ENCODE peak calls at places on chromosomes 5 and 9, in nine cellular contexts. J, M, Y, N, V, A, C, R and T are unnamed samples.

GRCh38 chr9:84140535-84141101 is 160.0 kb downstream of the RMI1 start:
- DNase-seq in J (no peak), M (no peak), Y (peak), N (peak), V (no peak), A (no peak), C (no peak), R (no peak), T (no peak)

GRCh38 chr9:105658351-105658750 is 3.9 kb upstream of the TAL2 start:
- DNase-seq in J (no peak), M (no peak), Y (no peak), N (no peak), V (no peak), A (no peak), C (no peak), R (no peak), T (no peak)

GRCh38 chr9:100281069-100281468 is 71.7 kb downstream of the TEX10 start:
- DNase-seq in J (no peak), M (no peak), Y (no peak), N (no peak), V (no peak), A (no peak), C (no peak), R (no peak), T (no peak)

GRCh38 chr5:169146158-169146557 is 154.8 kb downstream of the SLIT3 start:
- DNase-seq in J (no peak), M (no peak), Y (no peak), N (no peak), V (no peak), A (no peak), C (no peak), R (no peak), T (no peak)

GRCh38 chr5:22258139-22258538 is 595.0 kb downstream of the CDH12 start:
- DNase-seq in J (no peak), M (no peak), Y (no peak), N (no peak), V (no peak), A (no peak), C (no peak), R (no peak), T (no peak)

GRCh38 chr5:144191998-144192397 is 21.3 kb downstream of the KCTD16 start:
- DNase-seq in J (no peak), M (peak), Y (no peak), N (peak), V (no peak), A (no peak), C (no peak), R (no peak), T (no peak)

GRCh38 chr5:157955541-157956172 is 96.7 kb upstream of the CLINT1 start:
- DNase-seq in J (no peak), M (peak), Y (no peak), N (no peak), V (no peak), A (no peak), C (no peak), R (no peak), T (no peak)

GRCh38 chr5:111681791-111682190 is 75.2 kb downstream of the NREP start:
- DNase-seq in J (no peak), M (no peak), Y (no peak), N (peak), V (no peak), A (no peak), C (no peak), R (no peak), T (no peak)

GRCh38 chr9:6584881-6585597 is 60.5 kb downstream of the GLDC start:
- DNase-seq in J (no peak), M (peak), Y (no peak), N (peak), V (no peak), A (no peak), C (no peak), R (no peak), T (no peak)

GRCh38 chr5:137415231-137415681 is 83.9 kb downstream of the SPOCK1 start:
- DNase-seq in J (no peak), M (peak), Y (no peak), N (peak), V (no peak), A (no peak), C (no peak), R (no peak), T (no peak)

GRCh38 chr9:135326633-135327152 is 152.9 kb upstream of the PPP1R26 start:
- DNase-seq in J (no peak), M (no peak), Y (no peak), N (no peak), V (peak), A (no peak), C (no peak), R (no peak), T (no peak)

GRCh38 chr5:141604318-141604717 is 14.5 kb downstream of the DIAPH1 start:
- DNase-seq in J (peak), M (peak), Y (peak), N (peak), V (peak), A (no peak), C (no peak), R (peak), T (no peak)

GRCh38 chr9:68538200-68538599 is 2.5 kb downstream of the TMEM252 start:
- DNase-seq in J (no peak), M (peak), Y (no peak), N (no peak), V (peak), A (no peak), C (no peak), R (peak), T (no peak)

GRCh38 chr9:129884220-129885017 is 49.2 kb downstream of the USP20 start:
- DNase-seq in J (peak), M (peak), Y (peak), N (peak), V (peak), A (peak), C (peak), R (peak), T (peak)

GRCh38 chr9:130305381-130305780 is 39.8 kb downstream of the HMCN2 start:
- DNase-seq in J (no peak), M (no peak), Y (no peak), N (no peak), V (no peak), A (no peak), C (no peak), R (peak), T (no peak)

GRCh38 chr5:138640855-138641254 is 65.7 kb upstream of the HSPA9 start:
- DNase-seq in J (no peak), M (no peak), Y (no peak), N (no peak), V (no peak), A (no peak), C (no peak), R (no peak), T (no peak)

GRCh38 chr5:61304611-61305369 is 27.3 kb upstream of the ZSWIM6 start:
- DNase-seq in J (peak), M (peak), Y (peak), N (peak), V (no peak), A (no peak), C (peak), R (peak), T (no peak)

GRCh38 chr5:89878140-89878570 is 531.4 kb downstream of the CETN3 start:
- DNase-seq in J (no peak), M (peak), Y (no peak), N (peak), V (no peak), A (no peak), C (no peak), R (no peak), T (no peak)

GRCh38 chr9:91421022-91421765 is 2.4 kb downstream of the NFIL3 start:
- DNase-seq in J (peak), M (no peak), Y (peak), N (peak), V (peak), A (no peak), C (peak), R (peak), T (no peak)

GRCh38 chr9:88957526-88957925 is 33.7 kb upstream of the S1PR3 start:
- DNase-seq in J (no peak), M (no peak), Y (no peak), N (no peak), V (no peak), A (no peak), C (no peak), R (no peak), T (no peak)

GRCh38 chr5:151262532-151262931 is 9.5 kb downstream of the GM2A start:
- DNase-seq in J (no peak), M (no peak), Y (no peak), N (no peak), V (no peak), A (no peak), C (no peak), R (no peak), T (no peak)

GRCh38 chr5:32585446-32586250 is at the start of gene SUB1:
- DNase-seq in J (peak), M (peak), Y (peak), N (peak), V (peak), A (peak), C (peak), R (peak), T (peak)

GRCh38 chr5:159049844-159050318 is 49.8 kb downstream of the EBF1 start:
- DNase-seq in J (no peak), M (peak), Y (no peak), N (peak), V (no peak), A (no peak), C (no peak), R (no peak), T (no peak)
- TF ChIP-seq CTCF in J (peak), M (peak), Y (no peak), N (peak), V (peak), A (peak), C (peak), R (peak), T (no peak)

GRCh38 chr5:38023799-38024198 is 184.0 kb upstream of the GDNF start:
- DNase-seq in J (no peak), M (peak), Y (no peak), N (no peak), V (no peak), A (no peak), C (no peak), R (no peak), T (no peak)
- TF ChIP-seq CTCF in J (no peak), M (peak), Y (no peak), N (peak), V (no peak), A (no peak), C (peak), R (no peak), T (no peak)

DNA sequence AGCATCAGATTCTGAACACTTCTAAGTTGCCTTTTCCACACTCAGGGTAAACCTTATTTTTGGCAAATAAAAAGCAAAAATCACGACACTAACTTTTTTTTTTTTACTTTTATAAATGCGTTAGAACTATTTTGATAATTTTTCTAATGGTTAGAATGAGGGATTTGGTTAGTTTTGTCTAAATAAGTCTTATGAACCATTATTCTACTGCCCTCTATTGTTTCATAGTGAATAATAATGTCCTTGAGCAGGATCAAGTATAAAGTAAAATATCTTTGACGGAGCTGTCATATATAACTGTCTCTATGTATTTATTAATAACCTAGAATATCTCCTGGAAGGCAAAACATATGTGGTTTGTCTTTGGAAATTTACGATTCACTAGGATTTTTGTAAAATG is 631.8 kb downstream of the GABRG2 start:
- DNase-seq in J (no peak), M (peak), Y (no peak), N (no peak), V (no peak), A (no peak), C (no peak), R (no peak), T (no peak)
- TF ChIP-seq CTCF in J (no peak), M (peak), Y (no peak), N (no peak), V (no peak), A (no peak), C (no peak), R (peak), T (no peak)

GRCh38 chr9:124771867-124772621 is 933 bp upstream of the NR6A1 start:
- DNase-seq in J (peak), M (peak), Y (peak), N (peak), V (peak), A (peak), C (peak), R (peak), T (no peak)

GRCh38 chr9:124773473-124774130 is 2.5 kb upstream of the NR6A1 start:
- DNase-seq in J (no peak), M (no peak), Y (no peak), N (no peak), V (no peak), A (no peak), C (no peak), R (no peak), T (no peak)

GRCh38 chr9:124770359-124771020 is 621 bp downstream of the NR6A1 start:
- DNase-seq in J (peak), M (no peak), Y (peak), N (no peak), V (no peak), A (no peak), C (no peak), R (peak), T (no peak)

GRCh38 chr9:124769451-124770358 is 1.4 kb downstream of the NR6A1 start:
- DNase-seq in J (peak), M (peak), Y (peak), N (no peak), V (peak), A (no peak), C (no peak), R (peak), T (no peak)

DNA sequence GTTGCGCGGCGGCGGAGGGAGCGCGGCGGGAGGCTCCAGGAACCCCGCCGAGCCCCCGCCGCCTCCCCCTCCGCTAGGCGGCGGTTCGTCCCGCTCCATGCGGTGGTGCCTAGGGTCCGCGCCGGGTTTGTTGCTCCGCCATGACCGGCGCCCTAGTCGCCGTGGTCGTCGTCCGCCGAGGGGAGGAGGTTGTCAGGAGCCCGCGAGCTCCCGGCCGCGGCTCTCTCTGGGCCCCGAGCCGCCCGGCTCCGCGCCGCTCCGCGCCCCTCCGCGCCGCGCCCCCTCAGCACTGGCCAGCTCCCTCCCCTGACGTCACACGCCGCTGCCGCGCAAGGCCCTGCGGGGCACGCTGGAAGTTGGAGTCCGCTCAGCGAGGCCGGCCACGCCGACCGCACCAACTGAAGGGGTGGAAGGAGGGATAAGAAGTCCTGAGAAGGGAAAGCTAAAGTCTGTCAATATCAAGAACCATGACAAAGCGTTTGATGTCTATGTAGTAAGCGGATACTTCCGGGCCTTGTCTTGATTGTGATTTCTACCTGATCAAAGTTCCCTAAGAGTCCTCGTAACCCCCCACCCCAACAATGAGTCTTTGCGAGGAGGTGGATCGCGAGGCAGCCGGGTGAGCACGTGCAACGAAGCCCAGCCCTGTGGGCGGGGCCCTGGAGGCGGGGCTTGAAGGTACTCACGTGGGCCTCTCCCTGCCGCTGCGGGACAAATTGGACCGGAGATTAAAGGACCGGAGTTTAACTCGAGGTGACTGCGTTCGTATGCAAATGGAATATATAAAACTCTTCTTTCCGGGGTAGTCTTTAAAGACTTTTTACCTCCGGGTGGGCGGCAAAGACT is at the start of gene NR6A1:
- DNase-seq in J (peak), M (peak), Y (peak), N (peak), V (peak), A (peak), C (peak), R (peak), T (peak)
- TF ChIP-seq CTCF in J (peak), M (peak), Y (no peak), N (no peak), V (no peak), A (no peak), C (peak), R (peak), T (no peak)

GRCh38 chr9:36623280-36623679 is 50.6 kb downstream of the MELK start:
- DNase-seq in J (no peak), M (peak), Y (no peak), N (peak), V (no peak), A (no peak), C (no peak), R (no peak), T (no peak)

GRCh38 chr9:36625006-36625600 is 52.4 kb downstream of the MELK start:
- DNase-seq in J (peak), M (peak), Y (no peak), N (peak), V (peak), A (no peak), C (peak), R (peak), T (no peak)
- TF ChIP-seq CTCF in J (no peak), M (no peak), Y (no peak), N (no peak), V (no peak), A (no peak), C (no peak), R (no peak), T (no peak)

GRCh38 chr5:69415584-69415958 is 655 bp downstream of the MARVELD2 start:
- DNase-seq in J (peak), M (peak), Y (peak), N (no peak), V (no peak), A (no peak), C (no peak), R (no peak), T (no peak)
- TF ChIP-seq CTCF in J (no peak), M (no peak), Y (no peak), N (no peak), V (no peak), A (no peak), C (no peak), R (no peak), T (no peak)

GRCh38 chr5:171226096-171226495 is 83.0 kb upstream of the TLX3 start:
- DNase-seq in J (no peak), M (peak), Y (no peak), N (peak), V (no peak), A (no peak), C (no peak), R (no peak), T (no peak)
- TF ChIP-seq CTCF in J (no peak), M (peak), Y (no peak), N (peak), V (no peak), A (no peak), C (no peak), R (no peak), T (no peak)

DNA sequence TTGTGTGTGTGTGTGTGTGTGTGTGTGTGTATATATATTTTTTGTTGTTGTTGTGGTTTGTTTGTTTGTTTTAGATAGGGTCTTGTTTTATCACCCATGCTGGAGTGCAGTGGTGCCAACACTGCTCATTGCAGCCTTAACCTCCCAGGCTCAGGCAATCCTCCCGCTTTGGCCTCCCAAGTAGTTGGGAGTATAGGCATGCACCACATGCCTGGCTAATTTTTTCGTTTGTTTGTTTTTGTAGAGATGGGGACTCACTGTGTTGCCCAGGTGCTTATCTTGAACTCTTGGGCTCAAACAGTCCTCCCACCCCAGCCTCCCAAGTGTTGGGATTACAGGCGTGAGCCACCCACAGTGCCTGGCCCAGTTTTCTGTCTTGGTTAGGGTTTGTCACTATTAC is 77.3 kb downstream of the GAPVD1 start:
- DNase-seq in J (no peak), M (no peak), Y (no peak), N (no peak), V (no peak), A (no peak), C (no peak), R (no peak), T (no peak)
- TF ChIP-seq CTCF in J (no peak), M (no peak), Y (no peak), N (no peak), V (no peak), A (no peak), C (no peak), R (no peak), T (no peak)